ENCODE peak calls at places on chromosomes 16 and 17, in eight cellular contexts. J is right atrium auricular region, Q is right lobe of liver, K is heart right ventricle, U is fibroblast of the aortic adventitia, L is choroid plexus epithelial cell, V is heart left ventricle, G is AG04450. Y is an unnamed sample.

GRCh38 chr17:66190738-66191606 is 961 bp downstream of the CEP112 start:
- DNase-seq in Q (no peak), U (peak; percentile 81), V (no peak), J (no peak), L (peak; percentile 84), G (no peak), K (no peak), Y (peak; percentile 78)

GRCh38 chr16:51146256-51146924 is 4.7 kb downstream of the SALL1 start:
- DNase-seq in J (no peak), Q (no peak), L (peak; percentile 59), K (no peak), U (peak; percentile 71), V (no peak), G (no peak), Y (peak; percentile 74)

GRCh38 chr17:51044964-51045363 is 75.7 kb downstream of the SPAG9 start:
- DNase-seq in Q (no peak), G (no peak), K (no peak), V (no peak), J (no peak), U (no peak), L (no peak), Y (peak; percentile 27)

GRCh38 chr17:67258836-67259468 is 14.0 kb upstream of the HELZ start:
- DNase-seq in L (peak; percentile 50), Q (no peak), U (no peak), J (peak; percentile 50), G (no peak), K (no peak), V (no peak), Y (no peak)

GRCh38 chr16:66881014-66881417 is 701 bp downstream of the PDP2 start:
- DNase-seq in L (no peak), U (no peak), Q (no peak), V (no peak), K (no peak), G (no peak), J (no peak), Y (no peak)

GRCh38 chr17:17900615-17901520 is 64.1 kb upstream of the SREBF1 start:
- DNase-seq in J (peak; percentile 90), K (peak; percentile 73), G (peak; percentile 65), L (peak; percentile 94), V (peak; percentile 92), U (peak; percentile 98), Q (peak; percentile 91), Y (peak; percentile 99)

GRCh38 chr17:81254955-81255717 is 16.0 kb downstream of the NDUFAF8 start:
- DNase-seq in V (peak; percentile 94), U (peak; percentile 74), J (peak; percentile 81), K (peak; percentile 85), L (peak; percentile 79), G (peak; percentile 54), Q (peak; percentile 96), Y (peak; percentile 68)

GRCh38 chr17:78225088-78225865 is 6.2 kb upstream of the TMEM235 start:
- DNase-seq in G (no peak), Q (no peak), L (no peak), V (no peak), K (no peak), J (no peak), U (no peak), Y (no peak)

GRCh38 chr17:41098476-41098875 is 534 bp upstream of the KRTAP4-8 start:
- DNase-seq in V (no peak), U (no peak), Q (no peak), L (no peak), G (no peak), K (no peak), J (no peak), Y (peak; percentile 47)

GRCh38 chr17:49280061-49280460 is 49.5 kb upstream of the PHOSPHO1 start:
- DNase-seq in K (no peak), G (no peak), J (peak; percentile 34), Q (peak; percentile 11), U (no peak), L (no peak), V (no peak), Y (no peak)

GRCh38 chr16:24102120-24102740 is 153.9 kb upstream of the CACNG3 start:
- DNase-seq in V (no peak), U (no peak), J (no peak), Q (no peak), K (no peak), L (no peak), G (no peak), Y (no peak)

GRCh38 chr17:77011173-77012011 is 129.4 kb upstream of the SEC14L1 start:
- DNase-seq in U (peak; percentile 58), Q (no peak), G (no peak), K (no peak), J (no peak), L (peak; percentile 76), V (no peak), Y (peak; percentile 52)

GRCh38 chr17:8156174-8156992 is 4.2 kb upstream of the PER1 start:
- DNase-seq in G (peak; percentile 100), K (peak; percentile 100), U (peak; percentile 100), J (peak; percentile 100), Q (peak; percentile 100), V (peak; percentile 100), L (peak; percentile 100), Y (peak; percentile 100)
- H3K4me3 ChIP-seq in G (peak overlapping the region; percentile 72), K (peak overlapping the region; percentile 78), U (peak overlapping the region; percentile 80), J (peak overlapping the region; percentile 95), Q (peak overlapping the region; percentile 79), V (peak overlapping the region; percentile 89), L (peak overlapping the region; percentile 90), Y (peak overlapping the region; percentile 62)

GRCh38 chr17:4986403-4986802 is 1.1 kb downstream of the CAMTA2 start:
- DNase-seq in K (no peak), L (no peak), Q (no peak), U (no peak), G (no peak), V (no peak), J (no peak), Y (peak; percentile 44)

GRCh38 chr17:4987767-4988083 is 250 bp upstream of the CAMTA2 start:
- DNase-seq in G (no peak), U (no peak), J (no peak), V (no peak), Q (no peak), K (no peak), L (no peak), Y (no peak)

GRCh38 chr17:4994081-4994595 is 3.2 kb downstream of the INCA1 start:
- DNase-seq in J (no peak), V (no peak), Q (no peak), L (no peak), G (no peak), K (no peak), U (no peak), Y (peak; percentile 61)

GRCh38 chr17:4986951-4987766 is at the start of gene CAMTA2:
- DNase-seq in G (no peak), J (peak; percentile 89), K (peak; percentile 94), V (peak; percentile 95), U (peak; percentile 55), L (peak; percentile 50), Q (peak; percentile 90), Y (peak; percentile 59)

GRCh38 chr17:4988168-4988567 is 693 bp upstream of the CAMTA2 start:
- DNase-seq in Q (no peak), G (no peak), U (no peak), J (peak; percentile 62), L (no peak), V (peak; percentile 66), K (no peak), Y (no peak)
- H3K4me3 ChIP-seq in Q (peak overlapping the region; percentile 98), G (peak overlapping the region; percentile 85), U (peak overlapping the region; percentile 86), J (peak overlapping the region; percentile 91), L (peak overlapping the region; percentile 87), V (peak overlapping the region; percentile 84), K (peak overlapping the region; percentile 91), Y (peak overlapping the region; percentile 74)

GRCh38 chr16:56610609-56611111 is 2.3 kb downstream of the MT2A start:
- DNase-seq in K (no peak), V (no peak), U (peak; percentile 66), G (no peak), L (peak; percentile 63), J (no peak), Q (no peak), Y (peak; percentile 73)

GRCh38 chr16:56608043-56608875 is at the start of gene MT2A:
- DNase-seq in K (peak; percentile 96), G (peak; percentile 86), L (peak; percentile 99), Q (peak; percentile 98), U (peak; percentile 95), V (peak; percentile 98), J (peak; percentile 98), Y (peak; percentile 96)

GRCh38 chr16:56610017-56610608 is 1.7 kb downstream of the MT2A start:
- DNase-seq in K (no peak), U (peak; percentile 90), L (peak; percentile 96), Q (peak; percentile 81), V (peak; percentile 53), J (peak; percentile 85), G (no peak), Y (peak; percentile 98)

GRCh38 chr16:56608876-56609462 is 585 bp downstream of the MT2A start:
- DNase-seq in G (no peak), Q (peak; percentile 67), U (peak; percentile 21), K (no peak), L (no peak), J (no peak), V (no peak), Y (no peak)

DNA sequence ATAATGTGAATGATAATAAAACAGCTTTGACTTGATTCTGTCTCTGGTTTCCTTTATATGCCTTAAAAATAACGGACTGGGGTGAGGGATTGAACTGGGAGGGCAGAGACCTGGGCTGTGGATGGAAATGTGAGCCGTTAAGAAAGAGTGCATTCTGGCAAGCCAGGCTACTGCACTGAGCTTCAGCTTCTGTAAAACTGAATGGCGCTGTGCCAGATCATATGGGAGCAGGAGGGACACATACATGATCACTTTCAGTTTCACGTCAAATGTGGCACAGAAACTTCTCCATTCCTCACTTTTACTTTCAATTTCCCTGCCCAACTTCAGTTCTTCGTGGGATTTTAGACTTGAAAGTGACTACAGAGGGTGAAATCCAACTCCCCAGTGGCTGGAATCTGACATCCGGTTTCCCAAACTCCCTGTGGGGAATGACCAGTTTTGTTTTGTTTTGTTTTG is 1.1 kb downstream of the MT2A start:
- DNase-seq in Q (peak; percentile 85), U (peak; percentile 88), K (no peak), L (peak; percentile 94), V (peak; percentile 78), G (no peak), J (peak; percentile 85), Y (peak; percentile 92)
- H3K4me3 ChIP-seq in Q (peak overlapping the region; percentile 84), U (peak overlapping the region; percentile 76), K (peak overlapping the region; percentile 78), L (peak overlapping the region; percentile 87), V (peak overlapping the region; percentile 58), G (peak overlapping the region; percentile 89), J (peak overlapping the region; percentile 60), Y (peak overlapping the region; percentile 81)

GRCh38 chr16:89921699-89922476 is 1.3 kb upstream of the TUBB3 start:
- DNase-seq in L (peak; percentile 96), V (peak; percentile 88), K (peak; percentile 81), J (peak; percentile 92), U (peak; percentile 92), Q (no peak), G (peak; percentile 86), Y (peak; percentile 94)
- H3K4me3 ChIP-seq in L (peak overlapping the region; percentile 76), V (peak overlapping the region; percentile 73), K (peak overlapping the region; percentile 69), J (peak overlapping the region; percentile 53), U (peak overlapping the region; percentile 83), Q (peak overlapping the region; percentile 40), G (peak overlapping the region; percentile 84), Y (peak overlapping the region; percentile 79)

GRCh38 chr17:37062036-37062435 is 113.3 kb downstream of the AATF start:
- DNase-seq in G (no peak), U (no peak), Q (no peak), J (no peak), V (no peak), K (no peak), L (no peak), Y (no peak)
- H3K4me3 ChIP-seq in G (no peak overlapping the region), U (no peak overlapping the region), Q (no peak overlapping the region), J (no peak overlapping the region), V (no peak overlapping the region), K (no peak overlapping the region), L (no peak overlapping the region), Y (no peak overlapping the region)

GRCh38 chr16:1183235-1183907 is 30.5 kb downstream of the CACNA1H start:
- DNase-seq in J (no peak), U (peak; percentile 33), K (peak; percentile 67), L (peak; percentile 81), G (peak; percentile 10), V (peak; percentile 81), Q (no peak), Y (peak; percentile 22)
- H3K4me3 ChIP-seq in J (no peak overlapping the region), U (no peak overlapping the region), K (no peak overlapping the region), L (peak overlapping the region; percentile 28), G (no peak overlapping the region), V (no peak overlapping the region), Q (no peak overlapping the region), Y (no peak overlapping the region)